ENCODE peak calls at places on chromosomes 7 and 10, in four cellular contexts. Y is epithelial cell of proximal tubule, E is WTC11, I is GM12865. W is an unnamed sample.

GRCh38 chr10:100792544-100792943 is 47.2 kb downstream of the PAX2 start:
- DNase-seq in Y (no peak), I (no peak), E (no peak), W (no peak)

GRCh38 chr10:1454964-1455363 is 282.4 kb downstream of the ADARB2 start:
- DNase-seq in Y (no peak), I (no peak), E (no peak), W (no peak)

GRCh38 chr7:155380221-155380861 is 77.6 kb upstream of the EN2 start:
- DNase-seq in I (peak), Y (no peak), E (peak), W (peak)

GRCh38 chr7:11261470-11261869 is 287.8 kb downstream of the PHF14 start:
- DNase-seq in E (no peak), Y (no peak), I (no peak), W (no peak)

GRCh38 chr10:6108631-6109443 is 20.0 kb downstream of the RBM17 start:
- DNase-seq in I (peak), Y (no peak), E (peak), W (peak)

GRCh38 chr10:69459101-69459805 is 8.0 kb downstream of the TSPAN15 start:
- DNase-seq in E (no peak), I (no peak), Y (no peak), W (no peak)

GRCh38 chr7:143286522-143286890 is 1.6 kb upstream of the CASP2 start:
- DNase-seq in E (no peak), I (no peak), Y (no peak), W (no peak)

GRCh38 chr10:67780759-67781538 is 57.0 kb downstream of the DNAJC12 start:
- DNase-seq in Y (no peak), I (peak), E (no peak), W (no peak)

GRCh38 chr10:77328272-77328816 is 309.3 kb downstream of the KCNMA1 start:
- DNase-seq in E (peak), Y (no peak), I (peak), W (peak)

GRCh38 chr7:151261534-151261933 is 13.0 kb upstream of the SMARCD3 start:
- DNase-seq in E (no peak), I (no peak), Y (no peak), W (no peak)

GRCh38 chr10:7662522-7662921 is 4.2 kb downstream of the ITIH5 start:
- DNase-seq in I (no peak), Y (no peak), E (no peak), W (no peak)

GRCh38 chr7:88628363-88629085 is 131.0 kb upstream of the ZNF804B start:
- DNase-seq in Y (no peak), I (peak), E (no peak), W (no peak)

GRCh38 chr10:33939892-33940291 is 605.4 kb upstream of the NRP1 start:
- DNase-seq in I (no peak), E (peak), Y (no peak), W (no peak)

DNA sequence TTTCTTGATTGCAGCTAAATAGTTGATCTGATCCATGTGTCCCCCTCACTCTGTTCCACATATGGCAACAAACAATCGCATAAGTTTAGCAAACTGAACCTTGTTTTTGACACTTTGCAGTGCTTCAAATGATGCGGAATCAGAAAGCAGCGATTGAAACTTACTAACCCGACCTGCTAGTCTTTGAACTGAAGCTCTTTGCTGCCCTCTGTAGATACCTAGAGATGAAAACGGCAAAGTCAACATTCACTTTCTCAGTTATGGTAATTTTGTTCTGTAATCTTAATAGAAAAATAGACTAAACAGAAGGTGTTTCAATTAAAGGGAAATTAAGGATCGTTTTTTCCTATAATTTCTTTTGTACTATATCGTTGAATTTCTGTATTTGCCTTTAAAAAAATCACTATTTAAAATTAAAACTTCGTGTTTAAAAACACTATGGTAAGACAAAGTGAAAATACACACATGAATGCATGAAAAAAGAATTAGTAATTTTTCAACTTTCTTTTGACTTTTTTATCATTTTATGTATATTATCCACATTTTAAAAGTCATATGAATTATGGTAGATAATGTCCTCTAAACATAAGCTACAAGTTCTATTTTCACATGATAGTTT is 276.5 kb downstream of the MAGI2 start:
- DNase-seq in I (peak), E (no peak), Y (peak), W (peak)
- TF ChIP-seq CTCF in I (peak), E (peak), Y (peak), W (peak)

GRCh38 chr10:14384915-14385314 is 54.2 kb upstream of the FRMD4A start:
- DNase-seq in E (no peak), Y (no peak), I (peak), W (no peak)

GRCh38 chr10:14383266-14383665 is 52.5 kb upstream of the FRMD4A start:
- DNase-seq in I (no peak), E (no peak), Y (no peak), W (no peak)

GRCh38 chr10:14384096-14384730 is 53.5 kb upstream of the FRMD4A start:
- DNase-seq in Y (no peak), E (no peak), I (no peak), W (no peak)

GRCh38 chr10:14386202-14386593 is 55.5 kb upstream of the FRMD4A start:
- DNase-seq in Y (peak), E (no peak), I (peak), W (no peak)

DNA sequence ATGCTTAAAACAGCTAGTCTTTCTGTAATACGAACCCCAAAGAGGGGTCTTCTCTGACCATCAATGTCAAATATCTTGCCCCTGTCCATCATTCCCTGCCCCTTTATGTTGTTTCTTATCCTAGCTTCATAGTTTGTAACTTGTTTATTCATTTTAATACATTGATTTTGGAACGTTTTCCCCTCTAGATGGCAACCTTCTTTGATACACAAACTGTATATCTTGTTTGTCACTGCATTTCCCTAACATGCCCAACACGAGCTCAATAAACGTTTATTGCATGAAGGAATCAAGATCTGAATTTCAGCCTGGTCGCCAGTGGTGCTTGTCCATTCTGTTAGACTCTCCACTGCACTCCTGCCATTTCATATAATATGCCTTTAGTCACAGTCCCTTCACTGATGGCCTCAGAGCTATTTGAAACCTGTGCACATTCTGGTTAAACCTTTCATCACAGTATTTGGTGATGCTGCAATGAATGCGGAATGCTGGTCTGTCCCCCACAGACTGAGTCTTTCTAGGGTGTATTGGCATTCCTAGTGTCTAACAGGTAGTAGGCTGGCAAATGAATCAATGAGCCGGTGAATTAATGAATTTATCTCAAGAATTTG is 55.0 kb upstream of the FRMD4A start:
- DNase-seq in I (no peak), Y (no peak), E (no peak), W (no peak)
- TF ChIP-seq CTCF in I (no peak), Y (peak), E (no peak), W (no peak)

GRCh38 chr7:103423467-103424179 is 22.4 kb downstream of the SLC26A5 start:
- DNase-seq in Y (no peak), I (no peak), E (no peak), W (no peak)

DNA sequence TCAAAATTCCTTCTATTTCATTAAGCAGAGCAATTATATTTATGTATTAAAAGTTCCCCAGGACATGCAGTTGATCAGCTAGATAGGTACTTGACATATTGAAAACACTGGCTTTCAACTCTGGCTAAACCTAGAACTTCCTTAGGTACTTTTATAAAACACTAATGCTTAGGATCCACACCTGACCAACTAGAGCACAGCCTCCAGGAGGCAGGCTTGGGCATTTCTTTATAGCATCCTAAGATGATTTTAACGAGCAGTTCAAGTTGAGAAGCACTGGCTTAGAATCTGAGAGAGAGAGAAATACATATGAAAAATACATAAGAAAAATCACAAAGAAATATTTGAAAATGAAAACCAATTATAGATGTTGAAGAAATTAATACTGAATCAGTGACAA is 20.8 kb downstream of the SLC26A5 start:
- DNase-seq in Y (no peak), E (no peak), I (no peak), W (no peak)
- TF ChIP-seq CTCF in Y (peak), E (no peak), I (no peak), W (no peak)

DNA sequence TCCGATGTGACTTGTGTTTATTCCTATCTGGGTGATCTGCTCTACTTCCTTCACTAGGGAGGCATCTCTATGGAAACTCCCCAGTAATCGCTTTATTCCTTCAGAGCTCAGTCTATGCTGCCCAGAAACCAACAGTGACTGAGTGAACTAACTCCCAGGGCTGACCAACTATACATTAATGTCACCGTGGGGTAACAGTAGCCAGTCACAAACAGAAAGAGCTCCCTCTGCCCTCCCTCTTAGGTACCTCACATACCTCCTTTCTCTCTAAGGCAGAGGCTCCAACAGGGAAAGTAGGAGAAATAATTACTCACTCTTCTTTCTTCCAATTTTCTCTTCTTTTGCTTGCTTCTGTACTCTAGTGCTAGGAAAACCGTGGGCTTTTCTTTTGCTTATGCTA is 855.0 kb downstream of the REEP3 start:
- DNase-seq in E (no peak), I (no peak), Y (no peak), W (no peak)
- TF ChIP-seq CTCF in E (peak), I (no peak), Y (peak), W (no peak)

DNA sequence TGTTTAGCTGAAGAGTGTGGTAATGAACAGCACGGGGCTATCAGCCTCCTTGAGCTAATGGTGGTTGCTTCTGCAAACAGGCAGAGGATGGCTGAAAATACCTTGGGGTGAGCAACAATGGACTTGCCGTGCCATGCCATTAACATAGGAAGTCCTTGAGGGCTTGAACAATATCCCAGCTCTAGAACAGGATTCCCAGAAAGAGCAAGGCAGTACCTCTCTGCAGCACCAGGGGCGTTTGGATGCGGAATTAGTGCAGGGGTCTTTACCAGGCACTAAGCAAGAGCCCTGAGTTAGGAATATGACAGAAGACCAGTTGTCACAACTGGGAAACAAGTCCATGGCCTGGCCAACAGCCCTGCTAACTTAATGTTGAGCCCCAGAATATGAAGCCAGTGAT is 143.2 kb upstream of the COBL start:
- DNase-seq in Y (no peak), E (peak), I (no peak), W (no peak)
- TF ChIP-seq CTCF in Y (no peak), E (peak), I (no peak), W (no peak)

DNA sequence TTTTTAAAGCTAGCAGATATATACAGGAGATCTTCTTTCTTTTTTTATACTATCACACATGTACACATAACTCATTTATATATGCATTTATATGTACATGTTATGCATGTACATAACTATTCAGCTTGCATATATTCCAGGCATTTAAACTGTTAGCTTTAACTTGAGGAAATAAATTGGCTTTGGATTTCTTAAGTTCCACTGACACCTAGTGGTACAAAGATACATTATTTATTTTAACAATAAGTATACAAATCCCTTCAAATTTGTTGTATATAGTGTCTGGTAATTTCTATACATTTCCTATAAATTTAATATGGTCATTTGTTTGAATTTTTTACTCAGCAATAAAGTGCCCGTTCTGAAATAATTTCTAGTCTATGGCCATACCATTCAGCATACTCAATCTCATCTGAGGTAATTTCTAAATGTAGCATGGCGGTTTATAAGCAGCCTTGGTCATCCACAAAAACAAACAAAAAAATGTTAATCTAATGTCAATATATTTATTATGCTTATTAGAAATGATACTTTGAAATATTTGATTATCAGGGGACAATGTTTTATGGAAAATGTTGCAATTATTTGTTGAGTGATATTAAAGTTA is 11.6 kb downstream of the ZDHHC6 start:
- DNase-seq in Y (no peak), I (peak), E (no peak), W (peak)
- TF ChIP-seq CTCF in Y (peak), I (peak), E (no peak), W (no peak)

GRCh38 chr10:98262571-98262970 is 5.4 kb downstream of the LOXL4 start:
- DNase-seq in Y (no peak), I (peak), E (peak), W (peak)
- TF ChIP-seq CTCF in Y (peak), I (peak), E (peak), W (peak)

GRCh38 chr7:107966701-107967100 is 36.3 kb downstream of the LAMB1 start:
- DNase-seq in Y (peak), E (peak), I (no peak), W (no peak)
- TF ChIP-seq CTCF in Y (no peak), E (no peak), I (no peak), W (no peak)

DNA sequence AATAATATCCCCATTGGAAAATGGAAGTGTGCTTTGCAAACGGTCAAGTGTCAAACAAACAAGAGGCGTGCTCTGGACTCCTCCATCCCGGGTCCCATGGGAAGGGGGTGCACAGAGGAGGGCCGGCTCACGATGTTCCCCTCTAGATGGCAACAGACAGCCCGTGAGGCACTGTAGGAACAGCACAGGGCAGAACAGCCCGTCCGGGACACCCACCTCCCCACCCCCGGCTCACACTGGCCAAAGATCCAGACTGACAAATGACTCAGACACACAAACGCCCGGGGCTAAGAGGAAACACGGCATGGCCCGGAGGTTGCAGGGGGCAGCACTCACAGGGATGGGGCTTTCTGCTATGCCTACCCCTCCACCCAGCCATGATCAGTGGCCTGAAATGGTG is 4.9 kb upstream of the ELN start:
- DNase-seq in I (no peak), Y (no peak), E (no peak), W (peak)
- TF ChIP-seq CTCF in I (no peak), Y (peak), E (no peak), W (no peak)